ENCODE peak calls at places on chromosomes 1 and 21, in six cellular contexts. V is thoracic aorta, K is kidney, L is A549, Q is PC-3, I is thyroid gland. T is an unnamed sample.

GRCh38 chr1:204623894-204624361 is 61.6 kb downstream of the LRRN2 start:
- DNase-seq in L (peak; percentile 48), I (no peak), Q (peak; percentile 51), V (no peak), K (peak; percentile 52), T (peak; percentile 71)

GRCh38 chr1:18635833-18636671 is 5.4 kb downstream of the PAX7 start:
- DNase-seq in I (peak; percentile 29), Q (peak; percentile 22), K (no peak), L (no peak), V (no peak), T (no peak)

GRCh38 chr1:223143760-223144248 is 756 bp upstream of the TLR5 start:
- DNase-seq in K (peak; percentile 74), V (no peak), I (peak; percentile 75), Q (no peak), L (no peak), T (no peak)

GRCh38 chr1:231699769-231700168 is 73.2 kb downstream of the DISC1 start:
- DNase-seq in Q (no peak), L (no peak), V (no peak), I (no peak), K (no peak), T (no peak)

GRCh38 chr21:38054334-38054733 is 138.1 kb upstream of the KCNJ6 start:
- DNase-seq in I (no peak), K (no peak), L (no peak), V (no peak), Q (no peak), T (no peak)

GRCh38 chr21:35924714-35925301 is 135.5 kb downstream of the SETD4 start:
- DNase-seq in I (peak; percentile 3), K (no peak), L (peak; percentile 21), Q (peak; percentile 72), V (no peak), T (no peak)

GRCh38 chr1:46445773-46446256 is 43.8 kb upstream of the DMBX1 start:
- DNase-seq in K (no peak), I (no peak), V (no peak), L (no peak), Q (no peak), T (peak; percentile 69)

GRCh38 chr21:33685613-33686197 is 43.4 kb downstream of the ITSN1 start:
- DNase-seq in I (no peak), V (no peak), Q (peak; percentile 24), K (no peak), L (no peak), T (no peak)

GRCh38 chr1:61141288-61142044 is 59.1 kb downstream of the NFIA start:
- DNase-seq in Q (peak; percentile 68), I (no peak), L (peak; percentile 72), V (no peak), K (no peak), T (peak; percentile 46)

GRCh38 chr1:86409416-86410021 is 13.4 kb upstream of the ODF2L start:
- DNase-seq in K (no peak), Q (no peak), V (no peak), I (no peak), L (no peak), T (no peak)

GRCh38 chr1:17665950-17666720 is 89.0 kb upstream of the ACTL8 start:
- DNase-seq in L (no peak), K (no peak), V (no peak), I (no peak), Q (no peak), T (peak; percentile 93)

GRCh38 chr1:47438321-47439150 is 692 bp downstream of the FOXD2 start:
- DNase-seq in I (no peak), Q (no peak), K (no peak), L (no peak), V (no peak), T (peak; percentile 66)

GRCh38 chr21:44887126-44887806 is 13.8 kb upstream of the PTTG1IP start:
- DNase-seq in Q (no peak), L (no peak), K (no peak), I (no peak), V (no peak), T (peak; percentile 78)

GRCh38 chr1:36988311-36988710 is 46.0 kb downstream of the GRIK3 start:
- DNase-seq in Q (no peak), I (peak; percentile 17), V (no peak), K (no peak), L (no peak), T (no peak)

GRCh38 chr1:30452170-30452569 is 271.2 kb downstream of the MATN1 start:
- DNase-seq in V (no peak), Q (no peak), L (no peak), K (no peak), I (no peak), T (no peak)

GRCh38 chr1:214816603-214817002 is 213.6 kb downstream of the CENPF start:
- DNase-seq in I (no peak), Q (no peak), V (no peak), L (no peak), K (no peak), T (no peak)

GRCh38 chr1:109537450-109538178 is 2.1 kb upstream of the GPR61 start:
- DNase-seq in Q (no peak), I (no peak), L (no peak), V (no peak), K (no peak), T (peak; percentile 32)

GRCh38 chr1:109538827-109539555 is 681 bp upstream of the GPR61 start:
- DNase-seq in L (no peak), K (no peak), V (no peak), Q (no peak), I (no peak), T (peak; percentile 69)

GRCh38 chr1:109542657-109543056 is 3.0 kb downstream of the GPR61 start:
- DNase-seq in L (no peak), I (no peak), V (no peak), Q (no peak), K (no peak), T (no peak)

GRCh38 chr1:109541102-109541501 is 1.4 kb downstream of the GPR61 start:
- DNase-seq in Q (no peak), I (no peak), L (no peak), V (no peak), K (no peak), T (peak; percentile 31)

DNA sequence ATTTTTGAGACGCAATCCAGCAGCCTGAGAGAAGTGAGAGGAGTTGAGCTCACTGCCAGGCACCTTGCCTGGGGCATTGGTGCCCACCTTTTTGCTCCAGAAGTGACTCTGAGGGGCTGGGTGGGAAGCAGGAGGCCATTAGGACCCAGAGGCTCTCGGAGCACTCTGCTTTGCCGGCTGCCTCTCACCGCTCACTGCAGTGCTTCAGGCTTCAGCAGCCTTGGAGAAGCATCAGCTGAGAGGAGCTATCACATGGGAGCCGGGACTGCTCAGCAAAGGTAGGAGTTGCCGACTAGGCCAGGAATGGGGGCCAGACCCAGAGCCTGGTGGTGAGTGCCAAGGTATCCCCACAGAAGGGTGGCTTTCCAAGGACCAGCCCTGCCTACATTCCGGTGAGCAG is at the start of gene GPR61:
- DNase-seq in V (no peak), K (no peak), L (no peak), I (peak; percentile 80), Q (no peak), T (peak; percentile 37)
- TF ChIP-seq CTCF in V (no peak), K (no peak), L (no peak), I (no peak), Q (no peak), T (no peak)

GRCh38 chr1:10517677-10517982 is 42.9 kb downstream of the PEX14 start:
- DNase-seq in L (no peak), I (no peak), V (no peak), K (no peak), Q (no peak), T (no peak)
- H3K4me1 ChIP-seq in L (peaks cover 9% of the 10 kb centered on the region), I (peaks cover 65% of the 10 kb centered on the region), V (no peaks in the 10 kb centered on the region), K (peaks cover 15% of the 10 kb centered on the region), Q (peaks cover 19% of the 10 kb centered on the region), T (peaks cover 2% of the 10 kb centered on the region)

GRCh38 chr1:2857521-2857920 is 56.0 kb upstream of the TTC34 start:
- DNase-seq in L (no peak), K (peak; percentile 43), V (no peak), I (no peak), Q (no peak), T (no peak)

GRCh38 chr1:2858676-2859075 is 57.2 kb upstream of the TTC34 start:
- DNase-seq in L (no peak), I (no peak), K (no peak), V (no peak), Q (no peak), T (peak; percentile 73)

GRCh38 chr1:2860476-2861142 is 59.1 kb upstream of the TTC34 start:
- DNase-seq in Q (no peak), V (no peak), K (peak; percentile 61), I (no peak), L (no peak), T (peak; percentile 71)

GRCh38 chr1:2859881-2860430 is 58.5 kb upstream of the TTC34 start:
- DNase-seq in V (no peak), K (peak; percentile 26), I (no peak), L (no peak), Q (no peak), T (peak; percentile 80)

DNA sequence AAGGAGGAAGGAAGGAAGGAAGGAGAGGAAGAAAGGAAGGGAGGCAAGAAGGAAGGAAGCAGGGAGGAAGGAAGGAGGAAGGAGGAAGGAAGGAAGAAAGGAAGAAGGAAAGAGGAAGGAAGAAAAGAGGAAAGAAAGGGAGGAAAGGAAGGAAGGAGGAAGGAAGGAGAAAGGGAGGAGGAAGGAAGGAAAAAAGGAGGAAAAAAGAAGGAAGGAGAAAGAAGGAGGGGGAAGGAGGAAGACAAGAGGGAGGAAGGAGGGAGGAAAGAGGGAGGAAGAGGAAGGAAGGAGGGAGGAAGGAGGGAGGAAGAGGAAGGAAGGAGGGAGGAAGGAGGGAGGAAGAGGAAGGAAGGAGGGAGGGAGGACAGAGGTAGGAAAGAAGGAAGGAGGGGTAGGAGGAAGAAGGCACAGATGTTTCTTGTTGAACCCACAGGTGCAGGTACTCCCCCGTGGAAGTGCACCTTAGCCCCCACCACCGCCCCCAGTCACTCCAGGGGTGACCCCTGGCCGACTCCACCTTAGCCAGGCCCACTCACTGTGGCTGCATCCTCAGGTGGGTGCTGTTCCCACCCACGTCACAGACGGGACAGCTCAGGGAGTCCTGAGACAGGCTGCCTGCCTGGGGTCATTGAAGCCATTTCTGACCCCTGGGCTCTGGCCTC is 57.9 kb upstream of the TTC34 start:
- DNase-seq in Q (no peak), L (no peak), I (no peak), V (no peak), K (peak; percentile 41), T (peak; percentile 62)
- H3K9me3 ChIP-seq in Q (no peaks in the 10 kb centered on the region), L (no peaks in the 10 kb centered on the region), I (no peaks in the 10 kb centered on the region), V (no peaks in the 10 kb centered on the region), K (no peaks in the 10 kb centered on the region), T (no peaks in the 10 kb centered on the region)

GRCh38 chr1:160116277-160117147 is 953 bp downstream of the ATP1A2 start:
- DNase-seq in Q (peak; percentile 39), L (peak; percentile 39), I (no peak), K (no peak), V (peak; percentile 50), T (peak; percentile 68)

GRCh38 chr1:160114085-160114484 is 1.5 kb upstream of the ATP1A2 start:
- DNase-seq in L (no peak), K (no peak), V (no peak), Q (no peak), I (peak; percentile 49), T (peak; percentile 57)

GRCh38 chr1:160115545-160116276 is at the start of gene ATP1A2:
- DNase-seq in Q (no peak), L (no peak), V (no peak), I (no peak), K (no peak), T (peak; percentile 74)

GRCh38 chr1:160112370-160112769 is 3.2 kb upstream of the ATP1A2 start:
- DNase-seq in I (no peak), K (no peak), V (no peak), Q (no peak), L (no peak), T (peak; percentile 54)

GRCh38 chr1:160113407-160113806 is 2.2 kb upstream of the ATP1A2 start:
- DNase-seq in V (no peak), L (no peak), Q (no peak), K (no peak), I (no peak), T (no peak)
- TF ChIP-seq CTCF in V (peak; percentile 41), L (no peak), Q (no peak), K (no peak), I (no peak), T (peak; percentile 8)

T was measured in osteoblast.